ENCODE peak calls at places on chromosomes 12 and 14, in seven cellular contexts. S, O, E, B, M, Z and F are unnamed samples.

GRCh38 chr12:120625557-120626419 is 14.6 kb upstream of the CABP1 start:
- DNase-seq in E (no peak), Z (no peak), O (peak), B (no peak), S (no peak), M (no peak), F (no peak)

GRCh38 chr14:61705017-61705416 is 9.7 kb downstream of the HIF1A start:
- DNase-seq in E (no peak), M (no peak), Z (no peak), B (no peak), O (no peak), S (no peak), F (no peak)

GRCh38 chr14:74589291-74589879 is 22.7 kb downstream of the LTBP2 start:
- DNase-seq in O (no peak), M (no peak), B (no peak), E (no peak), S (no peak), Z (no peak), F (no peak)

GRCh38 chr14:75399819-75400678 is 27.8 kb upstream of the JDP2 start:
- DNase-seq in B (peak), S (no peak), M (peak), O (peak), E (peak), Z (peak), F (peak)

GRCh38 chr14:73745571-73746539 is 31.7 kb upstream of the PNMA1 start:
- DNase-seq in E (no peak), S (no peak), O (no peak), M (no peak), Z (no peak), B (no peak), F (no peak)

GRCh38 chr12:127178039-127178438 is 1088.9 kb upstream of the TMEM132C start:
- DNase-seq in S (no peak), Z (no peak), E (no peak), B (no peak), O (no peak), M (no peak), F (no peak)

GRCh38 chr12:106551410-106551809 is 31.4 kb upstream of the RFX4 start:
- DNase-seq in Z (no peak), E (no peak), B (no peak), S (peak), O (no peak), M (no peak), F (no peak)

GRCh38 chr12:52079576-52080402 is at the start of gene SMIM41:
- DNase-seq in M (no peak), S (no peak), Z (no peak), O (no peak), B (no peak), E (no peak), F (peak)

GRCh38 chr14:32933943-32934890 is 4.5 kb upstream of the NPAS3 start:
- DNase-seq in B (no peak), O (no peak), M (peak), Z (no peak), E (no peak), S (no peak), F (no peak)

GRCh38 chr12:53145383-53145782 is 35.1 kb upstream of the ZNF740 start:
- DNase-seq in S (peak), O (no peak), E (no peak), M (no peak), Z (no peak), B (no peak), F (no peak)

DNA sequence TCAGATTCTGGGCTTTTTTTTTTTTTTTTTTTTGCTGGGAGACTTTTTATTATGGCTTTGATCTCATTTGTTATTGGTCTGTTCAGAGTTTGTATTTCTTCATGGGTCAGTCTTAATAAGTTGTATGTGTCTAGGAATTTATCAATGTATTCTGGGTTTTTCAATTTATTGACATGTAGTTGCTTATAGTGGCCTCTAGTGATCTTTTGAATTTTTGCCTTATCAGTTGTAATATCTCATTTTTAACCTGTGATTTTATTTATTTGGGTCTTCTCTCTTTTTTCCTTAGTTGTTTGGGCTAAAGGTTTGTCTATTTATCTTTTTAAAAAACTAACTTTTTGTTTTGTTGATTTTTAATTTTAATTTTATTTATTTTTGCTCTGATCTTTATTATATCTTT is 45.5 kb downstream of the NAA30 start:
- DNase-seq in O (no peak), B (no peak), Z (no peak), S (no peak), M (no peak), E (no peak), F (no peak)
- TF ChIP-seq POLR2A in O (no peak), B (no peak), Z (no peak), S (no peak), M (no peak), E (no peak), F (no peak)

DNA sequence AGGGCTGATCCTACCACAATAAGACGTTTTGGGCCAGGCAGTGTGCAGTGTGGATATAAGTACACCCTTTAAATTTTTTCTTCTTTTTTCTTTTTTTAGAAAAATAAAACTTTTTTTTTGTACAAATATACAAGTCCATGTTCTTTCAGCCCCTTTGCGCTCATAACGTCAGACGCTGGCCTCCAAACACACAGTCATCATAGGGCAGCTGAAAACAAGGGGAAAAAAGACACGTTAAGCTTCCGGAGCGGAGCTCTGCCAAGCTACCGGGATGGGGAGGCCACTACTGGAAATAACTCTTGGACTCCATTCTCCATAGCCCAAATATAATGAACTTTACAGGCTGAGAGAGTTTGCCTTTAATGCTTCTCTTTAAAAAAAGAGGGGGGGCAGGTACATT is 2.7 kb downstream of the NFKBIA start:
- DNase-seq in S (no peak), E (no peak), B (no peak), Z (no peak), O (no peak), M (peak), F (peak)
- TF ChIP-seq POLR2A in S (no peak), E (no peak), B (no peak), Z (no peak), O (no peak), M (no peak), F (no peak)

DNA sequence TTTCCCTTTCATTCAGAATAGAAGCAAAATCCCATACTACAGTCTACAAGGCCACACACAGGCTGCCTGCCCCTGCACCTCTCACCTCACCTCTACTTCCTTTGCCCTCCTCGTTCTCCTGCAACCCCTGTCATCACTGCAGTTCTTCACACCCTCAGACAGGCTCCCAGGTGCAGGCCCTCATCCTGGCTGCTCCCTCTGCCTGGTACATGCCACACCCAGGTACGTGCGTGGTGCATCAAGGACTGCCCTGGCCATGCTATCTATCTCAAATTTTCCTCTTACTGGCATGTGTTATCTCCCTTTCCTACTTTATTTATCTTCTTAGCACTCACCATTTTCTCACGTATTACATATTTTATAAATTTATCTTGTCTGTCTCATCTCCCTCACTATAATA is 24.3 kb downstream of the TM7SF3 start:
- DNase-seq in E (no peak), Z (no peak), O (no peak), M (no peak), B (no peak), S (no peak), F (no peak)
- TF ChIP-seq POLR2A in E (no peak), Z (no peak), O (no peak), M (no peak), B (no peak), S (no peak), F (no peak)

DNA sequence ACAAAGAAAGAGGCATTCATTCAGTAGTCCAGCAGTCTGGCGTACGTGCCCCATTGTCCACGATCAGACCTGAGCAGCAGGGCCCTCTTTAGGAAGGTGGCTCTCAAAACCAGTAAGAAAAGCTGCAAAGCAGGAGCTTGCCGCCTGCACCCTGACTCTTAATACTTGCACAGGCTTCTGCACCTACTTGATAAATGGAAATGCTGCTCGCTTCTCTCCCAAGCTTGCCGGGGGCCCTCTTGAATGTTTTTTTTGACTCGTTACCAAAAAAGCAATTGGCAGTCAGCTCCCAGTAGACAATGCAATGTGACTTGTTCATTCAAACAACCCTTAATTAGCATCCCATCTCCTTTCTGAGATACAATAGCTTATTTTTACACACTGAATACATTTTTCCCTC is 27.2 kb upstream of the PTPRB start:
- DNase-seq in O (no peak), S (no peak), B (no peak), E (no peak), M (no peak), Z (no peak), F (no peak)
- TF ChIP-seq POLR2A in O (no peak), S (no peak), B (no peak), E (no peak), M (no peak), Z (no peak), F (no peak)

GRCh38 chr12:3131129-3131528 is 54.0 kb downstream of the TSPAN9 start:
- DNase-seq in S (no peak), O (no peak), E (no peak), Z (no peak), B (no peak), M (no peak), F (no peak)

GRCh38 chr12:3128498-3129293 is 51.5 kb downstream of the TSPAN9 start:
- DNase-seq in S (no peak), B (no peak), E (no peak), O (no peak), M (no peak), Z (no peak), F (no peak)

GRCh38 chr12:3130053-3130805 is 53.0 kb downstream of the TSPAN9 start:
- DNase-seq in S (no peak), M (no peak), O (peak), B (no peak), E (no peak), Z (no peak), F (no peak)

GRCh38 chr12:3127832-3128231 is 50.7 kb downstream of the TSPAN9 start:
- DNase-seq in O (no peak), M (no peak), Z (no peak), S (no peak), B (no peak), E (no peak), F (no peak)

DNA sequence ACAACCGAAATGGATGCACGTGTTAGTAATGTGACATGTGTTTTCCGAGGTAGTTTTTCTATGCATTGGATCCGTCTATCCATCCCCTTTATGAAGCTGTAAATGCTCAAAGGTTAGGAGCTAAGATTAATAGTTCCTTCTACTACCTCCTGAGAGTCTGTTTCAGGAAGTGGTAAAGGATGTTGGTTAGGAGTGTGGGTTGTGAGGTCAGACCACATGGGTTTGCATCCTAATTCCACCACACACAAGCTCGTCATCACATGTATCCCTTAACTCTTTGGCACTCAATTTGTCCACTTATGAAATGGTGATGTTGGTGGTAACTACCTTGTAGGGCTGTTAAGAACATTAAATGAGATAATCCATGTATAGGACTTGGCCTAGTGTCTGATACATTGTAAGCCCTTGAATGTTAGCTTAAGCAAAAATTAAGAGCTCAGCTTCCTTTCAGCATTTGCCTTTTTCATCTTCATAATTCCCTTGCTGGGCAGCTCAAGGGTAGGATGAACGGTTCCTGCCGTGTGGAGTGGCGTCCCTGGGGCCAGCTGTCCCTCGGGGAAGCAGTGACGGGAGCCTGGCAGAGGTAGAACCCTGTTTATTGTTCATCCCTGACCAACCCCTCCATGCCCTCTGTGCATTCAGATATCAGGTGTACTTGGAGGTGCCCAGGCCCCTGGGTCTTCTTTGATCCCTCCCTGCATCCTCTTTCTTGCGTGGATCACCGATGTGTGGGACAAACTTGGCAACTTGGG is 52.3 kb downstream of the TSPAN9 start:
- DNase-seq in M (no peak), S (no peak), Z (no peak), E (no peak), B (no peak), O (peak), F (no peak)
- TF ChIP-seq POLR2A in M (no peak), S (no peak), Z (no peak), E (no peak), B (no peak), O (no peak), F (no peak)

GRCh38 chr12:57889541-57889989 is 43.0 kb upstream of the CTDSP2 start:
- DNase-seq in E (peak), M (peak), S (no peak), Z (no peak), B (peak), O (no peak), F (peak)
- TF ChIP-seq POLR2A in E (no peak), M (peak), S (no peak), Z (no peak), B (peak), O (no peak), F (peak)

GRCh38 chr14:96576937-96577336 is 74.8 kb downstream of the PAPOLA start:
- DNase-seq in S (peak), O (no peak), B (no peak), Z (no peak), E (no peak), M (no peak), F (no peak)
- TF ChIP-seq POLR2A in S (no peak), O (no peak), B (no peak), Z (no peak), E (no peak), M (no peak), F (no peak)

GRCh38 chr14:103846569-103847438 is 571 bp downstream of the PPP1R13B start:
- DNase-seq in O (no peak), E (no peak), S (no peak), Z (peak), B (no peak), M (no peak), F (peak)

GRCh38 chr14:103849151-103850013 is 2.0 kb upstream of the PPP1R13B start:
- DNase-seq in M (no peak), Z (no peak), B (no peak), O (no peak), S (peak), E (no peak), F (no peak)

GRCh38 chr14:103848720-103849077 is 1.3 kb upstream of the PPP1R13B start:
- DNase-seq in Z (no peak), O (no peak), B (no peak), E (no peak), M (no peak), S (no peak), F (no peak)

GRCh38 chr14:103847439-103847953 is at the start of gene PPP1R13B:
- DNase-seq in M (peak), E (no peak), S (peak), B (peak), Z (peak), O (peak), F (peak)

GRCh38 chr14:103847954-103848719 is 762 bp upstream of the PPP1R13B start:
- DNase-seq in S (peak), O (no peak), M (peak), E (no peak), B (no peak), Z (no peak), F (peak)
- TF ChIP-seq POLR2A in S (no peak), O (no peak), M (no peak), E (no peak), B (no peak), Z (no peak), F (no peak)

DNA sequence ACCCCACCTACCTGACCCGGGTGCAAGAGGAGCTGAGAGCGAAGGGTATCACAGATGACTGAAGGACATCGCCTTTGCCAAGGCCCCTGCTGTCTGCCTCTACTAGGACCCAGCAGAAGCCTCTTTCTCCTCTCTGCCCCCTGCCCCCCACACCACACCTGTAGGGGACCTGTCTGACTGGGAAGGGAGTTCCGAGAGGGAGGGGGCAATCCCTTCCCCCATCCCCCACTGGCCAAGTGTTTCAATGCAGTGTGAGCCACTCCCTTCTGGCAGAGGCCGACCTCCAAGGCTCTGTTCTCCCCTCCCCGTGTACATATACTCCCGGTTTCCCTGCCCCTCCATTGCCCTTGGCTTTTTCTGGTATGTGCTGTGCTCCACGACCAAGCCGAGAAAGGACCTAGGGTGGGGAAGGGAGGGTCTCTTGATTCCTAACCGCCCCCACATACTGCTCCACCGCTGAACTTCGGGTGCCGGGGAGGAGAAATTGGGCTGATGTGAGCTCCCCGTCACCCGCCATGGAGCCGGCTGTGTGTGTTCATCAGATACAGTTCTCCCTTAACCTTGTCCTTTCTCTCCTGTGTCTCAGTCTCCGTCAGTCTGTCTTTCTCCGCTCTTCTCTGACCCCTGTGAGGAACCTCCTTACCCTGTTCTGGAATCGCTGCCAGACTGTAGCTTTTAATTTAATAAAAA is 2.0 kb upstream of the ARHGEF25 start:
- DNase-seq in Z (no peak), B (no peak), O (no peak), M (peak), S (no peak), E (no peak), F (peak)
- TF ChIP-seq POLR2A in Z (no peak), B (no peak), O (no peak), M (no peak), S (no peak), E (no peak), F (no peak)